ENCODE peak calls at places on chromosomes 12 and 14, in six cellular contexts. A, X, U, P, M and V are unnamed samples.

GRCh38 chr12:39586811-39587210 is 32.8 kb downstream of the ABCD2 start:
- DNase-seq in M (no peak), U (no peak), X (no peak), P (no peak), A (no peak), V (no peak)

GRCh38 chr12:1443421-1444141 is 150.8 kb downstream of the FBXL14 start:
- DNase-seq in P (no peak), U (no peak), X (no peak), M (no peak), A (no peak), V (no peak)

GRCh38 chr12:65715976-65716375 is 108.3 kb upstream of the HMGA2 start:
- DNase-seq in M (no peak), P (no peak), X (no peak), U (no peak), A (no peak), V (no peak)

GRCh38 chr14:67680121-67680602 is 5.7 kb upstream of the VTI1B start:
- DNase-seq in A (peak), U (peak), P (no peak), M (peak), X (peak), V (peak)

GRCh38 chr12:50322196-50322595 is 38.9 kb upstream of the LIMA1 start:
- DNase-seq in X (no peak), M (no peak), P (no peak), A (no peak), U (no peak), V (no peak)

GRCh38 chr12:84247931-84248330 is 664.7 kb downstream of the SLC6A15 start:
- DNase-seq in X (no peak), U (no peak), A (no peak), M (no peak), P (no peak), V (peak)

GRCh38 chr12:15088115-15088514 is 115.3 kb downstream of the PDE6H start:
- DNase-seq in M (no peak), P (no peak), X (no peak), A (no peak), U (no peak), V (no peak)

GRCh38 chr14:30630248-30630647 is 8.1 kb downstream of the SCFD1 start:
- DNase-seq in X (no peak), P (no peak), M (no peak), U (no peak), A (no peak), V (no peak)

GRCh38 chr12:104974626-104975290 is 11.4 kb upstream of the NOPCHAP1 start:
- DNase-seq in X (no peak), A (peak), M (peak), P (no peak), U (no peak), V (no peak)

DNA sequence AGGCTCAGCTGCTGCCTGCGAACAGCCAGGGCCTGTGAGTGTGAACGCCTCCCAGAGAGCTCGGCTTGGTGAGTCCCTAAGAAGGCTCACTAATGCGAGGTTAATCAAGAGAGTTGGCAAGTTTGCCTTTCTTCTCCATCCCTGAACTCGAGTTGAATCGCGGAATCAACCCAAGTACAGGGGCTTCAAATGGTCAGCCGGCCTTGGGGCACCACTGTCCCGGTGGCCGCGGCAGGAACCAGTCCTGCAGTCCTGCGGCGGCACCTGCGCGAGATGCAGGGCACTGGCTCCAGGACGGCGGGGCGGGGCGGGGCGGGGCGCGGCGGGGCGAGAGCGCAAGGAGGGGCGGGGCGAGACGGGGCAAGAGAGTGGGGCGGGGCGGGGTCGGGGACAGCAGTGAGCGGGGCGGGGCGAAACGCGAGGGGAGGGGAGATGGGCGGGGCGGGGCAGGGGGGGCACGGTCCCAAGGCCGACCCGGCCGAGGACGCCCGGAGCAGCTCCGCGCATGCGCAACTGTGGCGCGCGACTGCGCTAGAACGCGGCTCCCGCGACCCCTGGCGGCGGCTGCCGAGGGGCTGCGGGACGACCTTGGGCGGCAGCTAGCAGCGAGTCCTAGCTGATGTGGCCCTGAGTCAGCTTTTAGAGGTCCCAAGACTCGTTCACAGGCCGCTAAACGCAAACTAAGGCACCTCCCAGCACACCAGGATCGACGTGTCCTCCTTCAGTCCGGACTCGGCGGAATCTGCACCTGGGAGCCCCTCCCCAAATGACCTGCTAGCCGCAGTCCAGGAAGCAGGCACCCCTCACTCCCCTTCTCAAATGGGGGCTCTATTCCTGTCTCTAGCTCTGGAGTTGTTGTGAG is 58.0 kb downstream of the TTC7B start:
- DNase-seq in P (peak), U (peak), M (peak), X (peak), A (peak), V (peak)
- TF ChIP-seq POLR2A in P (peak), U (peak), M (peak), X (peak), A (peak), V (no peak)

DNA sequence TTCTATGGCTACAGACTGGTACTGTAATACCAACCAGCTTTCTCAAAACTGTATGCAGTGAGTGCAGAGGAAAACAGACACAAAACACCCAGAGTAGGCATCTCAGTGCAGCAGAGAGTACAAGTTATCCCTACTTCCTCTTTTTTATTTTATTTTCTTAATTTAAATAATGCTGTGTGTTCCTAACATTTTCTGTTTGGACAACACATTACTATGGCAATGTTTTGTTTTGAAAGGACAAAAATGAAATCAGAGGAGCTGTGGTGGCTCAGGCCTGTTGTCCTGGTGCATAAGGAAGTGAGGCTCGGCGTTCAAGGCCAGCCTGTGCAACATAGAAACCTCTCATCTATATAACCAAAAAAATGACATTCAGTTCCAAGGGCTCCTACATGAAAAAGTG is 33.7 kb upstream of the SELPLG start:
- DNase-seq in X (no peak), P (peak), A (peak), U (no peak), M (no peak), V (no peak)
- TF ChIP-seq MYC in X (no peak), P (no peak), A (no peak), U (no peak), M (no peak), V (no peak)

DNA sequence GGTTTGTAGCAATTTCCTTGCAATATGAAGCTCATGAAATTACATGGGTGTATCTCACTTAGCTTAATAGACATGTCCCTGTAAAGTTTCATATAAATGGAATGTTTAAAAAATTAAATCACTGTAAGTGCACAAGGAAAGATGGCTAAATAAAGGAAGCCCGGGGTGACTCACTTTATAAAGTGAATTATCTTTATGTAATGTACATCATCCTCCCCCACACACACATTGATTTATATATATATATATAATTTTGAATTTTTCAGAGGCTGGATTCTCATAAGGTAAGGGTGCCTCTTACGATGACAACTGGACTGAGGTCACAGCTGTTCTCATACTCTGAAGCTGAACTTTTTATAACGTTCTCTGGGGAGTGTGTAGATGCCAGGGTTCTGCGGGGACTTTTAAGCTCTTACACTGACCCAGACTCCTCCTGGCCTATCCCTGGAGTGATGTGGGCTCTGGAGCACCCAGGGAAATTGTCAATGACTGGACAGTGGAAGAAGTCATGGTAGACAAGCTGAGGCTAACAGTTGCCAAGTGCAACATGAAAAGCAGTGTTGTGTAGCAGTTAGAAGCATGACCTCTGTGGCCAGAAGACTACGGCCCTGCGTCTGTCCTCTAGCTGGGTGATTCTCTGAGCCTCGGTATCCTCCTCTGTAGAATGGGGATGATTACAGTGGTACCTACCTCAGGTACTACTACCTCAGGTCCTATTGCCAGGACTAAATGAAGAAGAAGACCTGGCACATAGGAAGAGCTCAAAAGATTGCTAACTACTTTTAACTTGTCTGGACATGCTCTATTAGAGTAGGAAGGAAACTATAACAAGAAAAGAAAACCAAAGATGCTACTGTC is 108.5 kb upstream of the HIF1A start:
- DNase-seq in M (no peak), X (no peak), A (no peak), U (no peak), P (no peak), V (no peak)
- TF ChIP-seq POLR2A in M (no peak), X (no peak), A (no peak), U (no peak), P (no peak), V (no peak)

GRCh38 chr12:92419201-92419600 is 273.6 kb upstream of the BTG1 start:
- DNase-seq in X (no peak), A (no peak), U (no peak), P (no peak), M (no peak), V (no peak)
- TF ChIP-seq MYC in X (no peak), A (no peak), U (no peak), P (no peak), M (no peak), V (no peak)

DNA sequence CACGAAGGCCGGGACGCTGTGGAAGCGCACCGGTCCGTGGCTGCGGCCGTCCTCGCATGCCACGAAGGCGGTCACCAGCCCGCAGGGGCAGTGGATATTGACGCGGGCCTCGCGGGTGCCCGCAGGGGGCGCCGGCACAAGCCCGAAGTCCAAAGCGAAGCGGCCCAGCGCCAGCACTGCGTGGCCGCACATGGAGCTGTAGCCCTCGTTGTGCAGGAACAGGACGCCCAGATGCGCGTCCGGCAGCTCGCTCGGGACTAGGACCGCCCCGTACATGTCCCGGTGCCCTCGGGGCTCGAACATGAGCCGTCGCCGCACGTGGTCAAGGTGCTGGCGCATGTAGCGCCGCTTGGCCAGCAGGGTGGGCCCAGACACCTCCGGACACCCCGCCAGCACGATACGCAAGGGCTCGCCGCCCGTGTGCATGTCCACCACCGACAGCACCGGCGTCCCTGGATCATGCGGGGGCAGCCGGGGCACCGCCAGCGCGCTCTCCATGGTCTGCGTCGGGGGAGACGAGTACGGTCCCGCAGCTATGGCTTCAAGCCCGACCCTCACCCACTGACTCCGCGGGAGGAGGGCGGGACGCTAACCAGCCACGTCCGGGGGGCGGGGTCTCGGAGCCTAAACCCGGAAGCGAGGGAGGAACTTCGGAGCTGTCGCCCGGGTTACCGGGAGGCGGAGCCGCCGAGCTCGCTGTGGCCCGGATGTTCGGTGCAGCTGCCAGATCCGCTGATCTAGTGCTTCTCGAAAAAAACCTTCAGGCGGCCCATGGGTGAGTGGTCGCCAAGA is at the start of the genes JKAMP and L3HYPDH:
- DNase-seq in M (peak), P (peak), A (peak), X (peak), U (peak), V (peak)
- TF ChIP-seq POLR2A in M (peak), P (peak), A (peak), X (peak), U (peak), V (peak)

GRCh38 chr12:51636581-51636980 is 45.5 kb downstream of the SCN8A start:
- DNase-seq in U (no peak), X (no peak), P (no peak), M (no peak), A (peak), V (no peak)
- TF ChIP-seq MYC in U (no peak), X (no peak), P (no peak), M (no peak), A (no peak), V (no peak)

DNA sequence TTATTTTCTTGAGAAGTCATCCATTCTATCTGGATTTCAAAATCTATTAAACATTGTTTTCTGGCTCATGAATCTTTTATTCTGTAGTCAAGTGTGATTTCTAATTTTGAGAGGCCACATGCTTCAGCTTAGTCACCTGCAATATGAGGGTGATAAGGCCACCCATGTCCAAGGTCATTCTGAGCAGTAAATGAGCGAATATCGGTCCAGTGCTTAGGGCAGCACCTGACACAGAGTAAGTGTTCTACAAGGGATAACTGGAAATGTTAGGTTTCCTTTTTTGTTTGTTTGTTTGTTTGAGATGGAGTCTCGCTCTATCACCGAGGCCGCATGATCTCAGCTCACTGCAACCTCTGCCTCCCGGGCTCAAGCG is 34.2 kb downstream of the AACS start:
- DNase-seq in M (no peak), X (no peak), U (no peak), A (no peak), P (no peak), V (no peak)
- TF ChIP-seq POLR2A in M (no peak), X (no peak), U (no peak), A (no peak), P (no peak), V (no peak)

GRCh38 chr12:52990206-52990605 is 16.1 kb upstream of the EIF4B start:
- DNase-seq in U (no peak), P (no peak), A (no peak), X (peak), M (no peak), V (no peak)
- TF ChIP-seq MYC in U (no peak), P (no peak), A (no peak), X (no peak), M (no peak), V (no peak)

GRCh38 chr12:27549801-27550652 is 26.0 kb downstream of the PPFIBP1 start:
- DNase-seq in M (no peak), U (peak), P (peak), A (peak), X (peak), V (peak)
- TF ChIP-seq POLR2A in M (no peak), U (no peak), P (no peak), A (no peak), X (no peak), V (no peak)